ENCODE peak calls at places on chromosomes 2 and 18, in ten cellular contexts. O, L, X, R, Z, P, D, A, N and M are unnamed samples.

GRCh38 chr18:61939032-61939674 is 46.3 kb upstream of the RNF152 start:
- DNase-seq in O (no peak), L (no peak), X (no peak), R (no peak), Z (no peak), P (no peak), D (no peak), A (no peak), N (no peak), M (no peak)

GRCh38 chr2:177265386-177265690 is 811 bp upstream of the NFE2L2 start:
- DNase-seq in O (no peak), L (no peak), X (no peak), R (no peak), Z (peak; percentile 60), P (no peak), D (no peak), A (no peak), N (peak; percentile 68), M (no peak)

GRCh38 chr2:119282966-119283511 is 59.4 kb downstream of the STEAP3 start:
- DNase-seq in O (no peak), L (no peak), X (no peak), R (no peak), Z (no peak), P (no peak), D (no peak), A (peak; percentile 8), N (no peak), M (peak; percentile 84)

GRCh38 chr2:174263989-174264388 is 15.7 kb upstream of the OLA1 start:
- DNase-seq in O (no peak), L (peak; percentile 9), X (peak; percentile 62), R (no peak), Z (peak; percentile 94), P (peak; percentile 76), D (no peak), A (no peak), N (no peak), M (peak; percentile 96)

GRCh38 chr2:145220496-145220895 is 700.6 kb upstream of the ZEB2 start:
- DNase-seq in O (no peak), L (no peak), X (no peak), R (no peak), Z (no peak), P (no peak), D (no peak), A (no peak), N (no peak), M (no peak)

GRCh38 chr18:78477840-78478239 is 501.8 kb upstream of the SALL3 start:
- DNase-seq in O (no peak), L (no peak), X (no peak), R (no peak), Z (no peak), P (no peak), D (no peak), A (no peak), N (no peak), M (no peak)

GRCh38 chr2:236754234-236754924 is 184.8 kb downstream of the ACKR3 start:
- DNase-seq in O (no peak), L (no peak), X (no peak), R (no peak), Z (no peak), P (no peak), D (no peak), A (no peak), N (no peak), M (no peak)

GRCh38 chr2:60499651-60500300 is 53.7 kb downstream of the BCL11A start:
- DNase-seq in O (no peak), L (no peak), X (no peak), R (no peak), Z (no peak), P (no peak), D (no peak), A (no peak), N (no peak), M (no peak)

GRCh38 chr2:47019991-47020681 is 104.5 kb upstream of the MCFD2 start:
- DNase-seq in O (no peak), L (no peak), X (no peak), R (no peak), Z (no peak), P (no peak), D (no peak), A (no peak), N (no peak), M (no peak)

GRCh38 chr2:237501892-237502513 is 15.0 kb downstream of the MLPH start:
- DNase-seq in O (no peak), L (no peak), X (no peak), R (no peak), Z (peak; percentile 35), P (peak; percentile 10), D (no peak), A (no peak), N (no peak), M (no peak)

GRCh38 chr2:85797263-85797660 is 43.5 kb downstream of the ATOH8 start:
- DNase-seq in O (no peak), L (no peak), X (no peak), R (no peak), Z (no peak), P (no peak), D (peak; percentile 58), A (no peak), N (no peak), M (no peak)

GRCh38 chr2:85799215-85799956 is 45.6 kb downstream of the ATOH8 start:
- DNase-seq in O (no peak), L (no peak), X (no peak), R (no peak), Z (no peak), P (no peak), D (peak; percentile 64), A (no peak), N (no peak), M (peak; percentile 74)

GRCh38 chr2:85796549-85797262 is 42.9 kb downstream of the ATOH8 start:
- DNase-seq in O (no peak), L (no peak), X (no peak), R (no peak), Z (no peak), P (no peak), D (peak; percentile 82), A (no peak), N (peak; percentile 75), M (no peak)

GRCh38 chr2:85796046-85796548 is 42.3 kb downstream of the ATOH8 start:
- DNase-seq in O (no peak), L (no peak), X (no peak), R (no peak), Z (no peak), P (no peak), D (no peak), A (no peak), N (peak; percentile 60), M (no peak)

GRCh38 chr2:85797959-85798358 is 44.2 kb downstream of the ATOH8 start:
- DNase-seq in O (no peak), L (no peak), X (no peak), R (peak; percentile 44), Z (peak; percentile 71), P (no peak), D (peak; percentile 22), A (no peak), N (no peak), M (peak; percentile 59)
- TF ChIP-seq CTCF in O (peak; percentile 71), L (peak; percentile 62), X (peak; percentile 60), R (peak; percentile 24), Z (peak; percentile 46), P (peak; percentile 42), D (peak; percentile 38), A (no peak), N (peak; percentile 54), M (peak; percentile 22)

DNA sequence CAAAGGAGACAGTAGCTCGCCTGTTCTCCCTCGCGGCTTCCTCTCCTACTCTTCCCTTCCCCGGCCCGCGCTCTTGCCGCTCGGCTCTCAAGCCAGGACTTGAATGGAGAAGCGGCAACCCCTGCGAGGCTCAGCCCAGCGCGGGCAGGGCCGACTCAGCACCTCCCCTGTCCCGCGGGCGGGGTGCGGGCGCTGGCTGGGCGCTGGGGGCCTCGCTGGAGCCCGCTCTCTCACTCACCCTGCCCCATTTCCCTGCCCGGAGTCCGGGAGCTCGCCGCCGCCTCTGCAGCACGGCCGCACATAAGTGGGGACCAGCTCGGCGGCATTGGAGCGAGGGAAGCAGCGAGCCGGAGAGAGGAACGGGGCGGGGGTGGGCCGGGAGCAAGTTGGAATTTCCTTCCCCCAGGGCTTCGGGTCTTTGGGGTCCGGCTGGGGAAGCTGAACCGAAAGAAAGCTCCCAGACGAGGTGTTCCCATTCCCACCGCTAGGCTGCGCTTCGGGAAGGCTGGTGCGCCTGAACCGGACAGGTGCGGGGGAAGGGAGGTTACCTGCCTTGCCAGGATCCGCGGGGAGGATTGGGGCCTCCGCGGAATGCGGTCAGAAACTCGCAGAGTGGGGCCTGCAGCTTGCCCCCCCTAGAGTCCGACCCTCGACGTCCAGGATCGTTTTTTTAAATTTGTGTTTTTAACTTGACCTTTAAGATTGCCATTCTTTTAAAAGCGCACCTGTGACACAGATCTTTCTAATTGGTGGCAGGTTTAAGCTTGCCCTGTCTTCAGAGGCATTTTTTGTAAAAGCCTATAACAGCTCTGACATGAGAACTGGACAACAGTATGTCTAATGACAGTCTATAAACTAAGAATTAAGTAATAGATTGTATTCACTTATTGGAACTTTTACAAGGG is at the start of gene COBLL1:
- DNase-seq in O (peak; percentile 87), L (no peak), X (no peak), R (peak; percentile 77), Z (peak; percentile 74), P (peak; percentile 53), D (peak; percentile 86), A (peak; percentile 33), N (peak; percentile 89), M (peak; percentile 85)
- TF ChIP-seq CTCF in O (peak; percentile 93), L (peak; percentile 87), X (peak; percentile 88), R (peak; percentile 91), Z (peak; percentile 83), P (peak; percentile 54), D (peak; percentile 83), A (peak; percentile 56), N (peak; percentile 85), M (peak; percentile 83)

GRCh38 chr2:143623270-143623669 is 494.1 kb downstream of the ARHGAP15 start:
- DNase-seq in O (no peak), L (no peak), X (no peak), R (no peak), Z (no peak), P (no peak), D (no peak), A (no peak), N (no peak), M (no peak)
- TF ChIP-seq CTCF in O (peak; percentile 26), L (no peak), X (no peak), R (no peak), Z (no peak), P (no peak), D (no peak), A (no peak), N (no peak), M (no peak)

DNA sequence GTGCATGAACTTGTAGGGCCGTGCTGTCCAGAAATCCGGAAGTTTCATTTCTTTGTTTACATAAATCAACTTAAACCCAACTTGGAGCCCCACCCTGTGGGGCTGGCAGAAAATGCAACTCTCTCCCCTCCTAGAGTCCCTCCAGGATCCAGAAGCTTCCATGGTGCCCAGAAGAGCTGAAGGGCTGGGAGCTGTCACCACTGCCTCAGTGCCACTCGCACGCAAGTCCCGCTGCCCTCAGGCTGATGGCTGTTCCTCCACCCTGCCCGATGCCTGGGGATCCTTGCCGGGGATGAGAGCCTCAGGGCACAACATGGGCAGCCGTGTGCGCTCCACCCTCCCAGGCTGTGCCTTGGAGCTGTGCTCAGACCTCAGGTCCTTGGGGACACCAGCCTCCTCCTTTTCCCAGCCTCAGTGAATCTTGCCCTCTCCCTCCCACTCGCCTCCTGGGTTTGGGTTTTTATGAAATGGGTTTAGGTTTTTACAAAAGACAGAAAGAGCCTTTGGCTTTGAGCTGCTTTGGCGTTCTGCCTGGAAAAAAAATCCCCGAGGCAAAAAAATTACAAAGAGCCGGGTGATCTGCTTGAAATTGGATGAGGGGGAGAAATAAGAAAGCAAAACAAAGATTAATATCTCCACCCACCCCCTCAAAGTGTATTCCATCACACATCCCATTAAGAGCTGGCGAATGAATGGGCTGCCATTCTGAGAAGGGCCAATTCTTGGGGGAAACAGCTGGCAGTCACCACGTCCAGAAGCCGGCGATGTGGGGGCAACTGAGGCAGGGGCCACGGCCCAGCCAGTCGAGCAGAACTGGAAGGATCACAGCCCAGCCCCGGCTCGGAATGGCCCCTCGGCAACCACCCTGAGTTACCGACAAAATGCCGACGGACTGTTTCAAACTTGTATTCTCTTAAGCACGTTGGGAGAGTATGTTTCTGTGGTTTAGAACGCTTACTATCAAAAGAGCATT is 155.4 kb downstream of the TWIST2 start:
- DNase-seq in O (peak; percentile 62), L (peak; percentile 49), X (peak; percentile 67), R (no peak), Z (peak; percentile 58), P (no peak), D (no peak), A (no peak), N (no peak), M (peak; percentile 62)
- TF ChIP-seq CTCF in O (no peak), L (peak; percentile 60), X (peak; percentile 61), R (no peak), Z (peak; percentile 22), P (peak; percentile 8), D (no peak), A (no peak), N (no peak), M (peak; percentile 39)